ENCODE peak calls at places on chromosome 7, in seven cellular contexts. Z, D, H, Y, E, X and M are unnamed samples.

GRCh38 chr7:27168265-27168947 is 3.1 kb upstream of the HOXA9 start:
- DNase-seq in X (no peak), H (no peak), Y (peak; percentile 87), E (no peak), D (no peak), Z (no peak), M (no peak)

GRCh38 chr7:109295158-109295557 is 725.5 kb downstream of the DNAJB9 start:
- DNase-seq in X (no peak), Y (no peak), D (no peak), E (no peak), Z (no peak), H (no peak), M (no peak)

GRCh38 chr7:137592232-137592896 is 248.8 kb upstream of the PTN start:
- DNase-seq in D (peak; percentile 64), E (peak; percentile 84), X (no peak), H (no peak), Y (peak; percentile 38), Z (no peak), M (peak; percentile 34)

GRCh38 chr7:137882261-137882668 is 35.5 kb upstream of the DGKI start:
- DNase-seq in E (peak; percentile 100), H (peak; percentile 94), X (peak; percentile 70), Y (peak; percentile 95), Z (no peak), D (no peak), M (peak; percentile 70)

GRCh38 chr7:102450242-102450641 is 14.4 kb downstream of the ALKBH4 start:
- DNase-seq in E (no peak), Y (peak; percentile 73), Z (no peak), H (no peak), D (peak; percentile 68), X (no peak), M (no peak)

GRCh38 chr7:75842836-75843446 is 29.3 kb upstream of the CCL24 start:
- DNase-seq in E (peak; percentile 93), Y (peak; percentile 78), D (peak; percentile 55), H (peak; percentile 23), X (peak; percentile 40), Z (peak; percentile 50), M (peak; percentile 62)

GRCh38 chr7:155467846-155468821 is 10.2 kb downstream of the EN2 start:
- DNase-seq in D (no peak), Z (no peak), H (no peak), Y (peak; percentile 74), X (no peak), E (no peak), M (no peak)

GRCh38 chr7:129493555-129493954 is 8.8 kb upstream of the SMKR1 start:
- DNase-seq in E (peak; percentile 33), Y (no peak), H (no peak), X (no peak), Z (no peak), D (peak; percentile 5), M (no peak)

GRCh38 chr7:23544913-23545354 is 13.2 kb upstream of the TRA2A start:
- DNase-seq in E (peak; percentile 44), D (peak; percentile 67), X (no peak), Z (peak; percentile 47), H (no peak), Y (no peak), M (peak; percentile 39)

GRCh38 chr7:2477447-2478386 is 1.5 kb upstream of the GRIFIN start:
- DNase-seq in E (peak; percentile 49), Y (peak; percentile 100), D (peak; percentile 25), H (no peak), X (no peak), Z (no peak), M (peak; percentile 87)

GRCh38 chr7:131391145-131391544 is 63.5 kb downstream of the MKLN1 start:
- DNase-seq in Y (no peak), Z (no peak), X (no peak), E (no peak), H (no peak), D (no peak), M (no peak)

GRCh38 chr7:75565129-75565528 is 73.0 kb downstream of the SPDYE5 start:
- DNase-seq in Z (no peak), H (peak; percentile 89), X (peak; percentile 62), E (peak; percentile 93), D (no peak), Y (peak; percentile 96), M (no peak)

GRCh38 chr7:13898957-13899670 is 90.4 kb downstream of the ETV1 start:
- DNase-seq in Y (no peak), D (no peak), Z (no peak), H (no peak), E (no peak), X (no peak), M (no peak)

GRCh38 chr7:48781783-48782182 is 142.6 kb upstream of the CDC14C start:
- DNase-seq in Y (no peak), D (no peak), X (no peak), Z (no peak), E (no peak), H (no peak), M (no peak)

GRCh38 chr7:42186181-42186580 is 50.8 kb downstream of the GLI3 start:
- DNase-seq in Y (no peak), X (no peak), Z (no peak), D (no peak), E (no peak), H (no peak), M (no peak)

GRCh38 chr7:46175221-46175620 is 254.1 kb upstream of the IGFBP3 start:
- DNase-seq in E (no peak), Y (no peak), X (no peak), D (no peak), H (peak; percentile 64), Z (no peak), M (no peak)

GRCh38 chr7:30682131-30683083 is at the start of gene CRHR2:
- DNase-seq in H (no peak), D (no peak), Z (no peak), E (no peak), X (no peak), Y (no peak), M (no peak)
- TF ChIP-seq CTCF in H (peak; percentile 44), D (no peak), Z (peak; percentile 20), E (no peak), X (peak; percentile 49), Y (no peak), M (no peak)

GRCh38 chr7:37833818-37834146 is 14.6 kb upstream of the NME8 start:
- DNase-seq in Z (no peak), E (no peak), Y (no peak), D (no peak), H (no peak), X (no peak), M (no peak)
- TF ChIP-seq CTCF in Z (no peak), E (no peak), Y (no peak), D (no peak), H (no peak), X (no peak), M (no peak)

GRCh38 chr7:149496642-149497391 is 792 bp downstream of the ZNF746 start:
- DNase-seq in D (peak; percentile 51), H (no peak), X (no peak), Z (no peak), Y (peak; percentile 90), E (peak; percentile 15), M (peak; percentile 57)
- TF ChIP-seq CTCF in D (no peak), H (no peak), X (no peak), Z (no peak), Y (no peak), E (no peak), M (no peak)

DNA sequence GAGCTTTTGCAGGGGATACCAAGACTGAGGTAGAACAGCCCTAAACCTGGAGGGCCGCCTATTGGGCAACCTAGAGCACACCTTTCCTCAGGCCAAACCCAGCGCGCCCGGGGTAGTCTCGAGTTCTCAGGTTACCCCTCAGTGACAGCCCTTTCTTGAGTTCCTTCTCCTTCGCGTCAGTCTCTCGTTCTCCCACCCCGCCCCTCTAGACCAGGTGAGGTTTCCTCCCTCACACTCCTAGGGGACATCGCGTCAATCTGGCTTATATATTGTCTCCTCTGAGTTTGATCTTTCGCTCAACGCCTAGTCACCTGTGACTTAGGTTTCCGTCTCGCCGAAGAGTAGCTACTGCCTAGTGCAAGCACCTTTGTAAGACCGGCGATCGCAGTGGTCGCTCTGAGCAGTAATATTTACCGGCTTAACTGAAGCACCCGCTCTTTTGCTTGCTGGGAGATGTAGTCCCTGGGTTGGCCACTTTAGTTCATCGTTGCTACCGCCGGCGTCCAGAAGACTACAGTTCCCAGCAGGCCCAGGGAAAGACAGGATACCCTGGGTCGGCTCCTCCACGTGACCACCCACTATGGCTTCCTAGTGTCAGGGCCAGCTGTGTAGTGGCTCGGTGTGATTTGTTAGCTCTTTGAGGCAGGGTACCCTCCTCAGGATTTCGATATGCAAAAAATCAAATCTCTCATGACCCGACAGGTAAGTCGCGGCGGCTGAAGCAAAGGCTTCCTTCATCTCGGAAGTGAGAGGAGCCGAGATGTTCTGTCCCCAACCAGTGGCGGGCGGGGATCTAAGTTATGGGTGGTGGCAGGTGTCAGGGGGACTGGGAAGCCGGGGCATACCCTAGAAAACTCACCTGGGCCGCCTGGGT is at the start of gene VPS50:
- DNase-seq in X (peak; percentile 85), Z (peak; percentile 91), E (peak; percentile 93), H (peak; percentile 89), Y (peak; percentile 95), D (peak; percentile 98), M (peak; percentile 91)
- TF ChIP-seq CTCF in X (no peak), Z (no peak), E (no peak), H (no peak), Y (no peak), D (peak; percentile 27), M (no peak)

GRCh38 chr7:100157334-100158228 is 942 bp downstream of the TRAPPC14 start:
- DNase-seq in D (no peak), X (no peak), H (no peak), E (peak; percentile 64), Y (peak; percentile 95), Z (no peak), M (peak; percentile 41)
- TF ChIP-seq CTCF in D (no peak), X (peak; percentile 18), H (peak; percentile 44), E (peak; percentile 14), Y (peak; percentile 27), Z (no peak), M (no peak)

GRCh38 chr7:91446819-91447218 is 182.6 kb downstream of the FZD1 start:
- DNase-seq in D (no peak), Z (no peak), E (no peak), X (no peak), H (no peak), Y (no peak), M (no peak)
- TF ChIP-seq CTCF in D (no peak), Z (no peak), E (no peak), X (no peak), H (no peak), Y (no peak), M (no peak)